ENCODE peak calls at places on chromosomes 2 and 18, in eight cellular contexts. M is CD8-positive, alpha-beta memory T cell; L is fibroblast of lung; K is cardiac muscle cell; V is ovary; W is neural progenitor cell; H is body of pancreas; G is IMR-90. R is an unnamed sample.

GRCh38 chr18:13611058-13611615 is 115.2 kb downstream of the FAM210A start:
- DNase-seq in K (no peak), H (no peak), L (peak; percentile 23), M (peak; percentile 43), V (no peak), W (peak; percentile 51), G (peak; percentile 13), R (peak; percentile 31)

GRCh38 chr2:159612255-159612901 is 4.0 kb downstream of the BAZ2B start:
- DNase-seq in W (peak; percentile 56), G (peak; percentile 31), K (peak; percentile 64), M (no peak), L (peak; percentile 71), H (no peak), V (no peak), R (no peak)

GRCh38 chr18:49907346-49907929 is 94.1 kb upstream of the ACAA2 start:
- DNase-seq in M (no peak), W (no peak), L (peak; percentile 29), V (no peak), H (no peak), K (peak; percentile 29), G (no peak), R (no peak)

GRCh38 chr2:68390114-68390513 is 25.0 kb downstream of the PLEK start:
- DNase-seq in V (no peak), H (no peak), M (no peak), K (no peak), L (no peak), W (no peak), G (no peak), R (no peak)

GRCh38 chr2:16900405-16901025 is 234.9 kb upstream of the CYRIA start:
- DNase-seq in M (no peak), L (no peak), G (no peak), W (peak; percentile 71), K (peak; percentile 34), V (no peak), H (peak; percentile 31), R (peak; percentile 22)

GRCh38 chr2:159953456-159953855 is 109.0 kb downstream of the PLA2R1 start:
- DNase-seq in V (no peak), K (no peak), M (no peak), W (no peak), G (no peak), H (no peak), L (no peak), R (no peak)

GRCh38 chr18:8507361-8507760 is 101.9 kb upstream of the RAB12 start:
- DNase-seq in H (no peak), M (no peak), V (no peak), K (peak; percentile 36), L (no peak), W (peak; percentile 47), G (peak; percentile 4), R (no peak)

GRCh38 chr2:98434492-98434891 is 10.2 kb upstream of the INPP4A start:
- DNase-seq in V (no peak), K (no peak), G (no peak), M (no peak), L (no peak), H (no peak), W (no peak), R (no peak)

GRCh38 chr2:28736034-28736433 is 15.6 kb upstream of the PPP1CB start:
- DNase-seq in G (no peak), L (no peak), K (peak; percentile 83), V (peak; percentile 45), W (no peak), M (no peak), H (peak; percentile 89), R (peak; percentile 93)

GRCh38 chr18:55546873-55547704 is 40.9 kb downstream of the TCF4 start:
- DNase-seq in L (peak; percentile 63), M (no peak), V (no peak), G (peak; percentile 82), H (no peak), K (no peak), W (no peak), R (peak; percentile 27)

GRCh38 chr2:104582471-104582870 is 271.4 kb upstream of the POU3F3 start:
- DNase-seq in H (no peak), K (no peak), W (no peak), V (no peak), M (no peak), G (no peak), L (no peak), R (no peak)

GRCh38 chr18:74511823-74512222 is 15.7 kb downstream of the CNDP2 start:
- DNase-seq in H (peak; percentile 10), M (no peak), G (no peak), V (no peak), W (no peak), K (no peak), L (no peak), R (no peak)
- H3K36me3 ChIP-seq in H (peaks cover 15% of the 10 kb centered on the region), M (peaks cover 57% of the 10 kb centered on the region), G (peaks cover 69% of the 10 kb centered on the region), V (no peaks in the 10 kb centered on the region), W (no peaks in the 10 kb centered on the region), K (peaks cover 15% of the 10 kb centered on the region), L (peaks cover 31% of the 10 kb centered on the region), R (no peaks in the 10 kb centered on the region)

GRCh38 chr2:156518160-156518559 is 82.0 kb downstream of the GPD2 start:
- DNase-seq in V (no peak), L (no peak), G (no peak), H (no peak), M (no peak), K (no peak), W (no peak), R (no peak)
- H3K4me1 ChIP-seq in V (peaks cover 2% of the 10 kb centered on the region), L (no peaks in the 10 kb centered on the region), G (no peaks in the 10 kb centered on the region), H (peaks cover 14% of the 10 kb centered on the region), M (no peaks in the 10 kb centered on the region), K (no peaks in the 10 kb centered on the region), W (no peaks in the 10 kb centered on the region), R (no peaks in the 10 kb centered on the region)

DNA sequence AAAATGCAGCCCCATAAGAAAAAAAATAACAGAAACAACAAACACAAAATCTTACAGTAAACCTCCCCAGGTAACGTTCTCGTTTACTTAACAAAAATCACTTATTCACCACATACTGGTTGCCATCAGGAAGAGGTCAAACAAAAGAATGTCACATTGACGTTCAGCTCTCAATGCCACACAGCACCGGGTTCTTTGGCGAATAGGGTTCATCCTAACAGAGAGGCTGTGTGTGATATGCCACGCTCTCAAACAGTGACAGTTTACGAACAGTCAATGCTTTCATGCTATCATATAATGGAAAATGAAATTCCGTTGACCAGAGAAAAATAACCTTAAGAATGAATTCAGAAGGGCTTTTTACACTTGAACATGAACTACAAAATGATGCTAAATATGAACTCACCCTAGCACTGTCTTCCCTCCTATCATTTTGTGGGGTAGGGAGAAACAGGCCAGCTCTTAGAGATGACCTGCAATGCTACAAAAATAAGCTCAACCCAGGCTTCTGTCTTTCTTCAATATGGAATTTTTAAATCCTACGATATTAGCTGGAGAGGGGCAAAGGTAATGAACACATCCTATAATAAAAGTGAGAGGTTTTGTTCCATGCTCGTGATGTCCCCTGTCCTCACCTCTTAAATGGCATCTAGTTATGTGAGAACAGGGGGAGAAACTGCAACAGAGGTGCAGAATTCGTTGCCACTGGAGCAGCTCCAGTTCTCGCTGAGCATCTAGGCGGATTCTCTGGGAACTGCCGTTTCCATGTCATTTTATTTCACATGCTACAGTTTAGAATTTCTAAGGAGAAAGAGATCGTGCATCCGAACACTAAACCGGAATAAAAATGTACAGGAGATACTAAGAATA is 1.8 kb downstream of the TMEM163 start:
- DNase-seq in V (no peak), W (no peak), H (no peak), K (no peak), L (no peak), G (no peak), M (no peak), R (no peak)
- H3K27me3 ChIP-seq in V (no peaks in the 10 kb centered on the region), W (peaks cover 81% of the 10 kb centered on the region), H (no peaks in the 10 kb centered on the region), K (peaks cover 74% of the 10 kb centered on the region), L (peaks cover 42% of the 10 kb centered on the region), G (peaks cover 57% of the 10 kb centered on the region), M (peaks cover 33% of the 10 kb centered on the region), R (no peaks in the 10 kb centered on the region)

GRCh38 chr2:241350530-241350877 is 5.6 kb upstream of the FARP2 start:
- DNase-seq in M (no peak), V (no peak), G (no peak), W (no peak), H (no peak), L (no peak), K (no peak), R (no peak)
- H3K36me3 ChIP-seq in M (peaks cover 43% of the 10 kb centered on the region), V (no peaks in the 10 kb centered on the region), G (peaks cover 66% of the 10 kb centered on the region), W (peaks cover 22% of the 10 kb centered on the region), H (no peaks in the 10 kb centered on the region), L (peaks cover 16% of the 10 kb centered on the region), K (peaks cover 80% of the 10 kb centered on the region), R (no peaks in the 10 kb centered on the region)

DNA sequence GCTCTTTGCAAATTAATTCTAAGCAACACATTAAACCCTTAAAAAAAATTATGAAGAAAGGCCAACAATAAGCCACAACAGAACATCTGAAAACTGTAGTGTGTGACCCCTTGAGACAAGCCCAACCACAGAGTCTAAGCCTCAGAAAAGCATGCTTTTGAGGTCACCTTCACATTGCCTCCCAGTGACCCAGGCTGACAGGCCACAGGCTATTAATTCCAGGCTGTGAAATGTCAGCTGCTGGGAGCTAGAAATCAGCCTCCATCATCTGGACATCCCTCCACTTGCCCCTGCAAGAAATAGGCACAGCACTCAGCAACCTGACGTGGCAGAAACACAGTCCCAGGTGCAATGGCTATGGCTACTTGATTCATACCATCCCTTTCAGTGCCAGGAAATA is 179.4 kb upstream of the ZFP36L2 start:
- DNase-seq in G (no peak), L (peak; percentile 29), V (no peak), W (no peak), M (no peak), K (peak; percentile 67), H (no peak), R (no peak)
- H3K4me1 ChIP-seq in G (peaks cover 8% of the 10 kb centered on the region), L (peaks cover 2% of the 10 kb centered on the region), V (peaks cover 5% of the 10 kb centered on the region), W (no peaks in the 10 kb centered on the region), M (no peaks in the 10 kb centered on the region), K (peaks cover 31% of the 10 kb centered on the region), H (no peaks in the 10 kb centered on the region), R (no peaks in the 10 kb centered on the region)